ENCODE peak calls at places on chromosomes 16 and 17, in six cellular contexts. S is transverse colon; O is CD8-positive, alpha-beta memory T cell; G is heart left ventricle; M is tibial nerve; P is neural progenitor cell. N is an unnamed sample.

GRCh38 chr16:23257682-23258081 is 44.4 kb upstream of the SCNN1B start:
- DNase-seq in S (no peak), O (no peak), G (no peak), M (no peak), P (no peak), N (no peak)

GRCh38 chr16:78606572-78606971 is 507.1 kb downstream of the WWOX start:
- DNase-seq in S (no peak), O (no peak), G (no peak), M (no peak), P (peak; percentile 55), N (no peak)

GRCh38 chr16:80274576-80275191 is 266.1 kb upstream of the DYNLRB2 start:
- DNase-seq in S (no peak), O (no peak), G (no peak), M (no peak), P (peak; percentile 40), N (no peak)

GRCh38 chr16:56788435-56788834 is 58.5 kb downstream of the NUP93 start:
- DNase-seq in S (no peak), O (no peak), G (no peak), M (no peak), P (no peak), N (no peak)

GRCh38 chr17:386145-386876 is 33.7 kb upstream of the RPH3AL start:
- DNase-seq in S (peak; percentile 87), O (peak; percentile 48), G (peak; percentile 78), M (peak; percentile 66), P (peak; percentile 93), N (no peak)

GRCh38 chr17:62688398-62689140 is 61.1 kb downstream of the MRC2 start:
- DNase-seq in S (no peak), O (no peak), G (no peak), M (no peak), P (no peak), N (no peak)

GRCh38 chr16:15493416-15494181 is 59.2 kb downstream of the BMERB1 start:
- DNase-seq in S (no peak), O (no peak), G (no peak), M (no peak), P (no peak), N (no peak)

GRCh38 chr16:21101631-21102420 is 48.8 kb downstream of the DNAH3 start:
- DNase-seq in S (peak; percentile 12), O (no peak), G (peak; percentile 13), M (no peak), P (peak; percentile 54), N (no peak)

GRCh38 chr17:48037036-48037881 is at the start of gene COPZ2:
- DNase-seq in S (peak; percentile 69), O (peak; percentile 55), G (peak; percentile 70), M (no peak), P (peak; percentile 70), N (no peak)

GRCh38 chr17:78475211-78475610 is 96.8 kb downstream of the PGS1 start:
- DNase-seq in S (no peak), O (no peak), G (no peak), M (no peak), P (no peak), N (no peak)

GRCh38 chr16:49608095-49608494 is 234.5 kb downstream of the C16orf78 start:
- DNase-seq in S (no peak), O (no peak), G (no peak), M (no peak), P (peak; percentile 35), N (no peak)

GRCh38 chr16:53821957-53822625 is 118.1 kb downstream of the FTO start:
- DNase-seq in S (no peak), O (no peak), G (no peak), M (no peak), P (no peak), N (no peak)

GRCh38 chr16:66590322-66590721 is 11.1 kb downstream of the CMTM2 start:
- DNase-seq in S (no peak), O (no peak), G (no peak), M (no peak), P (no peak), N (no peak)

GRCh38 chr17:21039839-21040575 is 2.8 kb downstream of the USP22 start:
- DNase-seq in S (no peak), O (no peak), G (no peak), M (no peak), P (peak; percentile 40), N (no peak)

GRCh38 chr16:25633549-25633948 is 58.2 kb upstream of the HS3ST4 start:
- DNase-seq in S (no peak), O (no peak), G (no peak), M (no peak), P (no peak), N (no peak)

GRCh38 chr16:27113341-27113841 is 46.7 kb downstream of the C16orf82 start:
- DNase-seq in S (no peak), O (no peak), G (no peak), M (no peak), P (no peak), N (peak; percentile 88)

GRCh38 chr17:13353590-13353989 is 248.1 kb downstream of the HS3ST3A1 start:
- DNase-seq in S (no peak), O (no peak), G (peak; percentile 55), M (no peak), P (no peak), N (no peak)

GRCh38 chr17:40938981-40939380 is 1.5 kb upstream of the KRT23 start:
- DNase-seq in S (no peak), O (no peak), G (no peak), M (no peak), P (no peak), N (no peak)

GRCh38 chr16:75289189-75289588 is 37.8 kb upstream of the BCAR1 start:
- DNase-seq in S (no peak), O (no peak), G (peak; percentile 57), M (no peak), P (no peak), N (no peak)
- H3K27me3 ChIP-seq in S (no peaks in the 10 kb centered on the region), O (no peaks in the 10 kb centered on the region), G (no peaks in the 10 kb centered on the region), M (no peaks in the 10 kb centered on the region), P (no peaks in the 10 kb centered on the region), N (no peaks in the 10 kb centered on the region)

GRCh38 chr16:3157229-3158013 is 22.6 kb downstream of the ZNF213 start:
- DNase-seq in S (peak; percentile 77), O (peak; percentile 60), G (peak; percentile 39), M (peak; percentile 65), P (peak; percentile 78), N (no peak)
- H3K27ac ChIP-seq in S (peak overlapping the region; percentile 89), O (peak overlapping the region; percentile 73), G (peak overlapping the region; percentile 81), M (peak overlapping the region; percentile 91), P (no peak overlapping the region), N (peak overlapping the region; percentile 87)

GRCh38 chr17:82524540-82524939 is 5.0 kb downstream of the FOXK2 start:
- DNase-seq in S (no peak), O (no peak), G (no peak), M (no peak), P (no peak), N (no peak)

GRCh38 chr17:82520041-82520910 is 744 bp downstream of the FOXK2 start:
- DNase-seq in S (no peak), O (peak; percentile 19), G (peak; percentile 24), M (no peak), P (peak; percentile 53), N (no peak)

GRCh38 chr17:82517230-82517865 is 2.2 kb upstream of the FOXK2 start:
- DNase-seq in S (no peak), O (no peak), G (no peak), M (no peak), P (no peak), N (no peak)

GRCh38 chr17:82518826-82519810 is at the start of gene FOXK2:
- DNase-seq in S (peak; percentile 94), O (peak; percentile 91), G (peak; percentile 94), M (peak; percentile 86), P (peak; percentile 97), N (no peak)
- H3K27me3 ChIP-seq in S (no peaks in the 10 kb centered on the region), O (no peaks in the 10 kb centered on the region), G (no peaks in the 10 kb centered on the region), M (no peaks in the 10 kb centered on the region), P (no peaks in the 10 kb centered on the region), N (no peaks in the 10 kb centered on the region)

GRCh38 chr17:66549731-66550207 is 247.4 kb downstream of the PRKCA start:
- DNase-seq in S (no peak), O (no peak), G (no peak), M (no peak), P (no peak), N (no peak)
- H3K27ac ChIP-seq in S (no peak overlapping the region), O (no peak overlapping the region), G (no peak overlapping the region), M (no peak overlapping the region), P (no peak overlapping the region), N (no peak overlapping the region)

GRCh38 chr17:43757171-43757660 is 1.4 kb downstream of the SOST start:
- DNase-seq in S (no peak), O (no peak), G (no peak), M (no peak), P (no peak), N (no peak)
- H3K27me3 ChIP-seq in S (peaks cover 59% of the 10 kb centered on the region), O (peaks cover 6% of the 10 kb centered on the region), G (peaks cover 10% of the 10 kb centered on the region), M (peaks cover 56% of the 10 kb centered on the region), P (peaks cover 26% of the 10 kb centered on the region), N (no peaks in the 10 kb centered on the region)